ENCODE peak calls at places on chromosomes 1 and 21, in four cellular contexts. K, U, N and E are unnamed samples.
A peak's percentile ranks its signal among the peaks of the same experiment; 100 is the strongest.

GRCh38 chr1:44300882-44301281 is 54.2 kb downstream of the ERI3 start:
- DNase-seq in K (no peak), U (no peak), N (no peak), E (no peak)

GRCh38 chr1:182700351-182700709 is 15.9 kb upstream of the RGS8 start:
- DNase-seq in K (no peak), U (no peak), N (no peak), E (no peak)

GRCh38 chr1:10646347-10646861 is 150.0 kb downstream of the CASZ1 start:
- DNase-seq in K (no peak), U (peak; percentile 33), N (no peak), E (no peak)

GRCh38 chr1:154553056-154553822 is 5.2 kb downstream of the UBE2Q1 start:
- DNase-seq in K (no peak), U (no peak), N (no peak), E (no peak)

GRCh38 chr21:44999428-44999971 is 59.7 kb downstream of the SLX9 start:
- DNase-seq in K (no peak), U (no peak), N (peak; percentile 68), E (no peak)

GRCh38 chr1:80918365-80918764 is 882.4 kb upstream of the ADGRL2 start:
- DNase-seq in K (no peak), U (no peak), N (no peak), E (no peak)

GRCh38 chr21:25970254-25970930 is 200.2 kb downstream of the APP start:
- DNase-seq in K (peak; percentile 59), U (no peak), N (no peak), E (no peak)

GRCh38 chr1:93751391-93752250 is 70.0 kb upstream of the BCAR3 start:
- DNase-seq in K (no peak), U (no peak), N (no peak), E (no peak)

GRCh38 chr1:1353389-1354151 is 4.4 kb upstream of the DVL1 start:
- DNase-seq in K (no peak), U (no peak), N (no peak), E (no peak)

GRCh38 chr1:160284220-160284781 is 632 bp downstream of the PEX19 start:
- DNase-seq in K (no peak), U (no peak), N (no peak), E (no peak)

GRCh38 chr1:212431656-212432055 is 1.1 kb upstream of the NENF start:
- DNase-seq in K (no peak), U (no peak), N (no peak), E (no peak)

GRCh38 chr1:7591565-7591964 is 179.5 kb upstream of the VAMP3 start:
- DNase-seq in K (no peak), U (no peak), N (peak; percentile 43), E (peak; percentile 72)

GRCh38 chr1:18738126-18738525 is 107.5 kb downstream of the PAX7 start:
- DNase-seq in K (no peak), U (no peak), N (peak; percentile 15), E (no peak)

GRCh38 chr21:42806489-42807140 is 72.7 kb downstream of the WDR4 start:
- DNase-seq in K (no peak), U (no peak), N (peak; percentile 52), E (no peak)

GRCh38 chr21:41466024-41466820 is 40.2 kb downstream of the MX1 start:
- DNase-seq in K (no peak), U (no peak), N (no peak), E (peak; percentile 56)

GRCh38 chr21:36788116-36788515 is 89.2 kb downstream of the SIM2 start:
- DNase-seq in K (no peak), U (peak; percentile 46), N (no peak), E (no peak)

GRCh38 chr1:58304584-58304983 is 241.9 kb downstream of the OMA1 start:
- DNase-seq in K (no peak), U (no peak), N (no peak), E (no peak)

GRCh38 chr1:179166663-179167417 is 62.6 kb downstream of the ABL2 start:
- DNase-seq in K (no peak), U (no peak), N (no peak), E (no peak)

GRCh38 chr1:89957063-89957462 is 37.8 kb upstream of the ZNF326 start:
- DNase-seq in K (no peak), U (no peak), N (no peak), E (no peak)

GRCh38 chr21:26814374-26814773 is 30.8 kb downstream of the ADAMTS1 start:
- DNase-seq in K (no peak), U (no peak), N (no peak), E (no peak)

GRCh38 chr1:235022341-235023196 is 106.1 kb downstream of the TOMM20 start:
- DNase-seq in K (no peak), U (no peak), N (peak; percentile 32), E (peak; percentile 30)

GRCh38 chr1:24694380-24694843 is 50.8 kb upstream of the CLIC4 start:
- DNase-seq in K (no peak), U (no peak), N (no peak), E (no peak)

GRCh38 chr1:224450956-224451350 is 16.4 kb upstream of the WDR26 start:
- DNase-seq in K (no peak), U (no peak), N (no peak), E (no peak)

GRCh38 chr1:7005762-7006161 is 220.5 kb downstream of the CAMTA1 start:
- DNase-seq in K (no peak), U (no peak), N (peak; percentile 28), E (no peak)

GRCh38 chr1:21321963-21322680 is 31.9 kb upstream of the ECE1 start:
- DNase-seq in K (no peak), U (no peak), N (no peak), E (no peak)

GRCh38 chr1:213987876-213988638 is at the start of gene PROX1:
- DNase-seq in K (peak; percentile 67), U (no peak), N (peak; percentile 85), E (peak; percentile 90)

GRCh38 chr1:112862753-112863426 is 93.1 kb downstream of the SLC16A1 start:
- DNase-seq in K (no peak), U (no peak), N (no peak), E (no peak)

GRCh38 chr1:230907472-230908205 is 39.3 kb upstream of the C1orf198 start:
- DNase-seq in K (no peak), U (no peak), N (no peak), E (no peak)

GRCh38 chr1:172549621-172550280 is 16.8 kb downstream of the SUCO start:
- DNase-seq in K (no peak), U (no peak), N (no peak), E (no peak)

GRCh38 chr1:244171241-244171985 is 120.3 kb downstream of the ZBTB18 start:
- DNase-seq in K (no peak), U (no peak), N (no peak), E (no peak)

GRCh38 chr1:5448486-5448885 is 543.7 kb downstream of the NPHP4 start:
- DNase-seq in K (no peak), U (peak; percentile 1), N (no peak), E (no peak)

GRCh38 chr1:231817813-231818212 is 191.2 kb downstream of the DISC1 start:
- DNase-seq in K (no peak), U (no peak), N (no peak), E (no peak)

GRCh38 chr1:59418361-59418760 is 121.5 kb downstream of the FGGY start:
- DNase-seq in K (no peak), U (no peak), N (no peak), E (no peak)

GRCh38 chr1:59414406-59415133 is 117.7 kb downstream of the FGGY start:
- DNase-seq in K (no peak), U (no peak), N (no peak), E (no peak)

GRCh38 chr1:59417406-59417805 is 120.5 kb downstream of the FGGY start:
- DNase-seq in K (no peak), U (no peak), N (no peak), E (no peak)

GRCh38 chr1:59415286-59415850 is 118.5 kb downstream of the FGGY start:
- DNase-seq in K (no peak), U (no peak), N (no peak), E (no peak)

DNA sequence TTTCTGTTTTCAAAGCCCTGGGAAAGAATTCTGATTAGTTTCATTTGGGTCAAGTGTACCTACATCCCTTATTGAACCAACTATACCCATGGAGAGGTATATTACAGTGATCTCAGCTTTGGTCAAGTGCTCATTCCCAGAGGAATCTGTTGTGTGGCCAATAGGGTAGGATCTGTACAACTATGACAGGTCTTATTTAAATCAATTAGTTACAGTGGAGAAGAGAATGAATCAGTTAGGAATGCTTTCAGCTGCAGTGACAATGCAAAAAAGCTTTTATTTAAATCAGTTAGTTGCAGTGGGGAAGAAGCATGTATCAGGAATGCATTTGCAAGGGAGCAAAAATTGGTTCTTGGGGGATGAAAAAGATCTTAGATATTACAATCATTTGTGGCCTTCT is 119.0 kb downstream of the FGGY start:
- DNase-seq in K (no peak), U (no peak), N (no peak), E (no peak)
- H3K4me3 ChIP-seq in K (no peak overlapping the region), U (no peak overlapping the region), N (no peak overlapping the region), E (no peak overlapping the region)

DNA sequence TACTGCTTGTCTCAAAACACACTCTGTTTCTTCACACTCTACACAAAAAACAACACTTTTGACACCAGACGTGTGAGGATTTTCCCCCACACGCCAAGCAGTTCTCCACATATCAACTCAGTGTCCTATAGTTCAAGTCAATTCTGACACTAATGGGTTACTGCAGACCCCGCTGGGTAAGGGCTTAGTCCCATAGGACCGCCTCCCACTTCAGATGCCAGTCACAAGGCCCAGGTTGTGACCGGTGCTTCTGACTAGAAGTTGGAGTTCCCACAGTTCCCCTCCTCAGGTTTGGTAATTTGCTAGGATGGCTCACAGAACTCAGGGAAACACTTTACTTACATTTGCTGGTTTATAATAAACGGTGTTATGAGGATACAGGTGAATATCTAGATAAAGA is 19.9 kb downstream of the VPS13D start:
- DNase-seq in K (no peak), U (no peak), N (no peak), E (no peak)
- TF ChIP-seq POLR2AphosphoS5 in K (no peak), U (no peak), N (no peak), E (no peak)

DNA sequence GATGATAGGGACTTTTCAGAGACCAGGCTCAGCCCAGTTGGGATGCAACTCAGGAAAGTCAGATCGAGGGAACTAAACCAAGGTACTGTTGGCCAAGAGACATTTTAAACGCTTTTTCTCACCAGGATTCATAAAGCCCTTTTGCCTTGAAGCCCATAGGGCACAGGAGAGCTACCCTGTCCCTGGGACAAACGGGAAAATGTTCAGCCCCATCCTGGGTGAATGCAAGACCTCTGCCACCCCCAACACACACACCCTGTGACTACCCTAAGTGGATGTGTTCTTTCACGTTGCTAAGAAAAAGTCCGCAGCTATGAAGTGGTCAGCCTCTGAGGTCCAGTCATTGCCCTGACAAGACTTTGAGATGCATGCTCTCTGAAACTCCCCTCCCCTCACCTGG is 58.4 kb downstream of the ITPKB start:
- DNase-seq in K (peak; percentile 0), U (no peak), N (no peak), E (no peak)
- H3K4me3 ChIP-seq in K (no peak overlapping the region), U (no peak overlapping the region), N (no peak overlapping the region), E (peak overlapping the region; percentile 47)

DNA sequence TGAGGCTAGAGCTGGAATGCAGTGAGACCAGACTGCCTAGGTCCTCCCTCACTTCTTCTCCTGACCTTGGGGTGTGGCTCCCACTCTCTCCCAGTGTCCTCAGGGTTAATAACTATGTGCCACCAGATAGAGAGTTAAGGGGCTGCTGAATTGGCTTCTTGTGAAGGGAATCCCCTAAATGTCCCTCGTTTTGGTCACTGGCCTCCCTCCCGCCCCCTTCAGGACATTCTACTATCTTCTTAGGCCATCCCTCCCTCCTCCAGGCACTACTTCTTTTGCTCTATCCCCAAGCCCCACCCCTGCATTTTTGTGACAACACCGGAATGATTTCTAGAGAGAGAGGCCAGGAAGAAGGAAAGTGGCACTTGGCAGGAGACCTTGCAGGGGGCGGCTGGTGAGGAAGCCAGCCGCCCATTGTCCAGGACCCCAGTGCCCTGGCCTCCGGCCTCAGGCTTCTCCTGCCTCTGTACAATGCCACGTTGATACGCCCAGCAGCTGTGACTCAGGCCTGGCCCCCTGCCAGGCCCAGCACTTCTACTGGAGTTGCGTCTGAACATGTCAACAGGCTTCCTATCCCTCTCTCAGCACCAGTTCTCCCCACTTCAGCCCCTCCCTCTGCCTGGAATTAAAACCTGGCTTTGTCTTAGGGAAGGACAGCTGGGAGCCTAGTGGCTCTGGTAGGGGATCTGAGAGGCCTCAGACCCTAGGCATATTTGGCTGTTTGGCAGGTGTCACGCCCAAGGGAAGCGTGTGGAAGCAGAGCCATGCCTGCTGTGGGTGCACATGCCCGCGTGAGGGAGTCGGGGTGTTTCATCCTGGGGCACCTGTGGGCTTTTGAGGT is 9.1 kb downstream of the LMNA start:
- DNase-seq in K (peak; percentile 96), U (peak; percentile 91), N (peak; percentile 92), E (peak; percentile 98)
- TF ChIP-seq POLR2AphosphoS5 in K (peak; percentile 74), U (peak; percentile 69), N (peak; percentile 86), E (peak; percentile 2)